ENCODE peak calls at places on chromosomes 11 and 22, in ten cellular contexts. T is sigmoid colon, N is H1, Z is suprapubic skin, F is endothelial cell of umbilical vein, J is body of pancreas, X is heart left ventricle, Y is A549, W is IMR-90, K is right lobe of liver. M is an unnamed sample.

GRCh38 chr11:94740083-94740974 is 27.8 kb upstream of the AMOTL1 start:
- DNase-seq in T (peak), N (no peak), Z (peak), F (no peak), J (peak), X (peak), Y (no peak), W (no peak), K (peak), M (peak)

GRCh38 chr11:201936-202335 is 5.3 kb downstream of the BET1L start:
- DNase-seq in T (no peak), N (no peak), Z (peak), F (no peak), J (no peak), X (no peak), Y (no peak), W (no peak), K (no peak), M (no peak)

GRCh38 chr22:24466831-24467249 is 28.3 kb upstream of the UPB1 start:
- DNase-seq in T (no peak), N (no peak), Z (no peak), F (peak), J (peak), X (peak), Y (no peak), W (peak), K (no peak), M (peak)

GRCh38 chr11:76161261-76161961 is 44.9 kb downstream of the WNT11 start:
- DNase-seq in T (no peak), N (no peak), Z (no peak), F (no peak), J (no peak), X (peak), Y (no peak), W (no peak), K (no peak), M (peak)

GRCh38 chr11:122108192-122108799 is 7.7 kb downstream of the BLID start:
- DNase-seq in T (no peak), N (no peak), Z (no peak), F (peak), J (peak), X (no peak), Y (no peak), W (peak), K (no peak), M (peak)

GRCh38 chr11:116557261-116557660 is 215.5 kb downstream of the BUD13 start:
- DNase-seq in T (no peak), N (no peak), Z (no peak), F (no peak), J (no peak), X (no peak), Y (no peak), W (no peak), K (no peak), M (no peak)

GRCh38 chr11:132050577-132051180 is 680.3 kb downstream of the NTM start:
- DNase-seq in T (no peak), N (no peak), Z (no peak), F (no peak), J (no peak), X (no peak), Y (no peak), W (peak), K (no peak), M (no peak)

GRCh38 chr22:22397292-22397870 is 111.2 kb downstream of the ZNF280B start:
- DNase-seq in T (peak), N (no peak), Z (no peak), F (no peak), J (no peak), X (peak), Y (peak), W (no peak), K (no peak), M (peak)

GRCh38 chr11:134584706-134585445 is 172.8 kb upstream of the B3GAT1 start:
- DNase-seq in T (no peak), N (no peak), Z (no peak), F (no peak), J (no peak), X (peak), Y (no peak), W (no peak), K (no peak), M (no peak)

GRCh38 chr22:19559956-19560355 is 35.7 kb upstream of the CLDN5 start:
- DNase-seq in T (peak), N (no peak), Z (no peak), F (no peak), J (no peak), X (no peak), Y (no peak), W (no peak), K (no peak), M (no peak)

GRCh38 chr22:30287626-30288413 is 1.5 kb downstream of the CASTOR1 start:
- DNase-seq in T (peak), N (peak), Z (peak), F (peak), J (peak), X (peak), Y (peak), W (peak), K (peak), M (peak)
- TF ChIP-seq POLR2A in T (peak), N (no peak), Z (no peak), F (peak), J (peak), X (peak), Y (peak), W (peak), K (peak), M (no peak)

DNA sequence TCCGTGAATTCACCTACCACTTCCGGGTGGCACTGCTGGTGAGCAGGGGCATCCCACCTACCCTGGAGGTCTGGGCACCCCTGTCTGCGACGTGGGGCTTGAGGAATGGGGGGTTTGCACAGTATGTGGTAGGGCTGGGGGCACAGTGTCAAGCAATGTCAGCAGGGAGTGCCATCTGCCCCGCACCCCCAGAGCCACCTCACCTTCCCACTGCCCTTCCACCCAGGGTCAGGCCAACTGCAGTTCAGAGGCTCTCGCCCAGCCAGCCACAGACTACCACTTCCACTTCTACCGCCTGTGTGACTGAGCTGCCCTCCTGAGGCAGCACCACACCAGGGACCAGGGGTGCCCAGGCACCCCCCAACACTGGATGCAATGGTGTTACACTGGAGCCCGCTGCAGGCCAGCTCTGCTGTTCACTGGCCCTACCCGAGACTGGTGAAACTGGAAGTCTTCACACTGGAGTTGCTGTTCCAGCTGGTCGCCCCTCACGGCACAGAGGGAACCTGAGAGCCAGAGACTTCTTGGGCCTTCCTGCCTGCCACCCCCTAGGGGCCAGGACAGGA is 6.5 kb downstream of the TMEM258 start:
- DNase-seq in T (peak), N (no peak), Z (no peak), F (no peak), J (no peak), X (no peak), Y (no peak), W (no peak), K (no peak), M (no peak)
- TF ChIP-seq POLR2A in T (no peak), N (no peak), Z (no peak), F (no peak), J (no peak), X (no peak), Y (no peak), W (no peak), K (no peak), M (no peak)

GRCh38 chr11:66279092-66279797 is 1.3 kb downstream of the CNIH2 start:
- DNase-seq in T (no peak), N (no peak), Z (no peak), F (no peak), J (no peak), X (no peak), Y (no peak), W (no peak), K (no peak), M (no peak)
- TF ChIP-seq POLR2A in T (no peak), N (no peak), Z (no peak), F (no peak), J (no peak), X (no peak), Y (no peak), W (no peak), K (no peak), M (no peak)

DNA sequence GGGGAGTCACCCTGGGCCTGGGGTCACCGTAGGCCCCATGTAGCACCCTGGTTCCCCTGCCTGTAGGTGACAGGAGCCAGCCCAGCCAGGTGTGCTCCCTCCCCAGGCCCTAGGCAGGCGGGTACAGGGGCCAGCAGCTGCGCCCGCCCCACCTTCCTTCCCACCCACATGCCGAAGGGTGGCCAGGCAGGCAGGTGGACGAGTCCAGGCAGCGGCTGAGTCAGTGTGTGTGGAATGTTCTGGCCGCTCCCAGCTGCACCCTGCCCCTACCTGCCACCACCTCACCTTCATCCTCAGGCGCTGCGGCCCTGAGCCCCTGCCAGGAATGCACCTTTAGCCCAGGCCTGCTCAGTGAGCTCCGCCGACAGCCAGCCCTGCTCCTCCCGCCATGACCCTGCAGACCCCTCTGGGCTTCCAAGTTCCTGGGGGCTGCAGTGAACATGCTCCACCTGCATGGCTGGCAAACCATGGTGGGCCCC is 619 bp upstream of the SYT8 start:
- DNase-seq in T (no peak), N (no peak), Z (peak), F (no peak), J (peak), X (peak), Y (no peak), W (no peak), K (peak), M (no peak)
- TF ChIP-seq POLR2A in T (no peak), N (no peak), Z (no peak), F (no peak), J (peak), X (no peak), Y (no peak), W (no peak), K (no peak), M (no peak)

DNA sequence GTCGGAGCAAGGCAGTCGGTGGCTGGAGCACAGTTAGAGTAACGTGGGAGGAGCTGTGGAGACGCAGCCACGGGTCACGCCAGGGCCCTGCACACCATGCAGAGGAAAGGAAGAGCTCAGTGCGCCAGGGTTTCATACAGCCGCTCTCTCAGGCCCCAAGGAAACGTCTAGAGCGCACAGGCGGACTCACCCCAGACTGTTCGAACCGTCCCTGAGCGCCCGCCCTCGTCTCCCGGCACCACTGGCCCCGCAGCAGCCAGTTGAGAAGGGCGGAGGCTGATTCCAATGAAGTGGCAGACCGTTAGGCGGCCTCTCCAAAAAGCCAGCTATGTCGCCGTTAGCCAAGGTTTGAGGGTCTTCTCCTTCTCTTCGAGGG is 483 bp upstream of the HYLS1 start:
- DNase-seq in T (peak), N (no peak), Z (peak), F (no peak), J (peak), X (peak), Y (no peak), W (no peak), K (peak), M (no peak)
- TF ChIP-seq POLR2A in T (no peak), N (no peak), Z (no peak), F (no peak), J (no peak), X (no peak), Y (no peak), W (no peak), K (no peak), M (no peak)

GRCh38 chr11:14642453-14642852 is 1.2 kb upstream of the PDE3B start:
- DNase-seq in T (no peak), N (no peak), Z (no peak), F (no peak), J (no peak), X (no peak), Y (no peak), W (no peak), K (no peak), M (peak)
- TF ChIP-seq POLR2A in T (no peak), N (no peak), Z (no peak), F (no peak), J (no peak), X (no peak), Y (no peak), W (no peak), K (no peak), M (no peak)

M was measured in K562.